ENCODE peak calls at places on chromosomes 13 and 19, in four cellular contexts. W is AG09319, P is lower leg skin, R is Calu3. C is an unnamed sample.

GRCh38 chr19:6738726-6739389 is 622 bp upstream of the TRIP10 start:
- DNase-seq in W (no peak), P (peak; percentile 51), R (no peak), C (peak; percentile 22)

GRCh38 chr13:85693889-85694511 is 105.2 kb downstream of the SLITRK6 start:
- DNase-seq in W (no peak), P (no peak), R (no peak), C (no peak)

GRCh38 chr19:34018546-34018945 is 153.8 kb upstream of the LSM14A start:
- DNase-seq in W (no peak), P (no peak), R (no peak), C (no peak)

GRCh38 chr13:94607939-94608338 is 6.3 kb downstream of the GPR180 start:
- DNase-seq in W (no peak), P (no peak), R (no peak), C (no peak)

GRCh38 chr13:39530996-39531395 is 72.0 kb downstream of the LHFPL6 start:
- DNase-seq in W (no peak), P (no peak), R (no peak), C (no peak)

GRCh38 chr13:19967619-19968018 is 9.1 kb downstream of the ZMYM2 start:
- DNase-seq in W (no peak), P (no peak), R (no peak), C (no peak)

GRCh38 chr13:47480121-47480520 is 521.0 kb downstream of the SUCLA2 start:
- DNase-seq in W (no peak), P (no peak), R (no peak), C (no peak)

GRCh38 chr19:44607049-44607448 is 6.3 kb upstream of the IGSF23 start:
- DNase-seq in W (peak; percentile 31), P (peak; percentile 19), R (no peak), C (no peak)

GRCh38 chr19:6494438-6495036 is 7.6 kb downstream of the TUBB4A start:
- DNase-seq in W (no peak), P (no peak), R (no peak), C (no peak)

GRCh38 chr19:4515732-4516131 is 2.6 kb downstream of the PLIN4 start:
- DNase-seq in W (no peak), P (no peak), R (no peak), C (no peak)

GRCh38 chr13:29749401-29750177 is 100.8 kb downstream of the UBL3 start:
- DNase-seq in W (no peak), P (no peak), R (no peak), C (no peak)

GRCh38 chr13:48533207-48533499 is 273 bp upstream of the RCBTB2 start:
- DNase-seq in W (no peak), P (no peak), R (no peak), C (no peak)

GRCh38 chr13:88649855-88650254 is 978.7 kb downstream of the SLITRK5 start:
- DNase-seq in W (no peak), P (no peak), R (no peak), C (no peak)

GRCh38 chr19:7748756-7749155 is 1.4 kb upstream of the CD209 start:
- DNase-seq in W (no peak), P (no peak), R (peak; percentile 36), C (no peak)

GRCh38 chr13:112796190-112796915 is 106.5 kb downstream of the ATP11A start:
- DNase-seq in W (no peak), P (no peak), R (no peak), C (no peak)

GRCh38 chr13:31001647-31002046 is 69.2 kb downstream of the TEX26 start:
- DNase-seq in W (no peak), P (no peak), R (no peak), C (no peak)

GRCh38 chr13:32247887-32248286 is 67.3 kb downstream of the ZAR1L start:
- DNase-seq in W (no peak), P (no peak), R (no peak), C (no peak)
- TF ChIP-seq CTCF in W (no peak), P (no peak), R (no peak), C (no peak)

GRCh38 chr19:13959962-13960862 is 7.9 kb downstream of the DCAF15 start:
- DNase-seq in W (no peak), P (no peak), R (peak; percentile 18), C (peak; percentile 55)
- TF ChIP-seq CTCF in W (peak; percentile 16), P (no peak), R (no peak), C (no peak)

GRCh38 chr19:37929512-37929911 is 22.5 kb downstream of the SIPA1L3 start:
- DNase-seq in W (no peak), P (no peak), R (no peak), C (no peak)

GRCh38 chr19:37930416-37930815 is 23.4 kb downstream of the SIPA1L3 start:
- DNase-seq in W (no peak), P (no peak), R (peak; percentile 45), C (no peak)

GRCh38 chr19:37933965-37934364 is 27.0 kb downstream of the SIPA1L3 start:
- DNase-seq in W (no peak), P (no peak), R (peak; percentile 37), C (no peak)

GRCh38 chr19:37932985-37933953 is 26.3 kb downstream of the SIPA1L3 start:
- DNase-seq in W (no peak), P (no peak), R (peak; percentile 83), C (no peak)

DNA sequence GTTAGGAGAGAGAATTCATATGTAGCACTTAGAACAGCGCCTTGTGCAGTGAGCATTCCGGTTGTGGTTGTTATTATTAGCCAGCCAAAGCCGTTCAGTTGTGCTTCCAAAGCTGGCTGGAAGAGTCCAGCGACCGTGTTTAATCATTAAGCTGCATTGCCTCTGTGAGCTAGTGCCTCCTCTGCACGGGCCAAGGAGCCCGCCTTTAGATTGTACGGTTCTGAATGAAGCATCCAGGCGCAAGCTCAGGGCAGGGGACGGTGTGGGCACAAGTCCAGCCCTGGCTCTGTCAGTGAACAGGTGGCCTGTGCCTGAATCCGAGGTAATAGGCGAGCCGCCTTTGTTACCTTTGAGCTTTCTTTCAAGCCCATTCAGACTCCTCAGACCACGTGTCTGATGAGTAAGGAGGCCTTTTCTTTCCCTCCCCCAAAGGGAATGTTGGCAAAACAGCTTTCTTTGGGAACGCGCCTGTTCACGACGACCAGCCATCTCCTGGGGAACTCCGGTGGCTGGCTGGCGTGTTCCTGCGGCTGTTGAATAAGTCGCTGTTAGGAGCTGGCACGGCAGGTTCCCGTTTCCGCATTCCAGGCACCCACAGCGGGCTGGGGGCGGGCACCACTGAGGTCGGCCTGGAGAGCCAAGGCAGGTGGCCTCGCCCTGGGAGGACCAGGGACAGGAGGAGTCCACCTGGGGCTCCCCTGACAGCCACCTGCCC is 25.1 kb downstream of the SIPA1L3 start:
- DNase-seq in W (no peak), P (peak; percentile 75), R (peak; percentile 98), C (peak; percentile 63)
- TF ChIP-seq CTCF in W (peak; percentile 9), P (no peak), R (no peak), C (no peak)

GRCh38 chr19:40596608-40597328 is 4.4 kb upstream of the LTBP4 start:
- DNase-seq in W (no peak), P (no peak), R (peak; percentile 64), C (peak; percentile 38)

GRCh38 chr19:40597329-40597838 is 3.8 kb upstream of the LTBP4 start:
- DNase-seq in W (no peak), P (no peak), R (no peak), C (no peak)

GRCh38 chr19:40592170-40592569 is 9.0 kb upstream of the LTBP4 start:
- DNase-seq in W (no peak), P (no peak), R (peak; percentile 35), C (no peak)

GRCh38 chr19:40594251-40594650 is 6.9 kb upstream of the LTBP4 start:
- DNase-seq in W (no peak), P (no peak), R (no peak), C (no peak)

DNA sequence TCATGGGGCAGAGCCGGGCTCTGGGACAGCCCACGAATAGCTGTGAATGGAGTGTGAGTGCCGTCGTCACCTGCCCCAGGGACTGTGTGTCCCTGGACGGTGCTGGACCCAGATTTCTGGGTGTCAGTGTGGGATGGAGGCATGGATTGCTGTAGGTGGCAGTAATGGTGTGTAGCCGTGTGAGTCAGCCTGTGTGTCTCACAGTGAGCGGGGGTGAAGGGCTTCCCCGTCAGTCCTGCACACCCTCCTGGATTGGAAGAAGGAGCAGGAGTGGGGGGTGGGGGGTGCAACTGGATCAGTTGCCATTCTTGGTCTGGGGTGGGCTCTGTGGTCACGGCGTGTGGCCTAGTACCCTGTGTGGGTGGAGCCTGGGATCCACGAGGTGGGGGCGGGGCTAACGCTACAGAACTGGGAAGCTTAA is 6.5 kb upstream of the LTBP4 start:
- DNase-seq in W (no peak), P (no peak), R (no peak), C (no peak)
- TF ChIP-seq CTCF in W (no peak), P (no peak), R (no peak), C (no peak)

DNA sequence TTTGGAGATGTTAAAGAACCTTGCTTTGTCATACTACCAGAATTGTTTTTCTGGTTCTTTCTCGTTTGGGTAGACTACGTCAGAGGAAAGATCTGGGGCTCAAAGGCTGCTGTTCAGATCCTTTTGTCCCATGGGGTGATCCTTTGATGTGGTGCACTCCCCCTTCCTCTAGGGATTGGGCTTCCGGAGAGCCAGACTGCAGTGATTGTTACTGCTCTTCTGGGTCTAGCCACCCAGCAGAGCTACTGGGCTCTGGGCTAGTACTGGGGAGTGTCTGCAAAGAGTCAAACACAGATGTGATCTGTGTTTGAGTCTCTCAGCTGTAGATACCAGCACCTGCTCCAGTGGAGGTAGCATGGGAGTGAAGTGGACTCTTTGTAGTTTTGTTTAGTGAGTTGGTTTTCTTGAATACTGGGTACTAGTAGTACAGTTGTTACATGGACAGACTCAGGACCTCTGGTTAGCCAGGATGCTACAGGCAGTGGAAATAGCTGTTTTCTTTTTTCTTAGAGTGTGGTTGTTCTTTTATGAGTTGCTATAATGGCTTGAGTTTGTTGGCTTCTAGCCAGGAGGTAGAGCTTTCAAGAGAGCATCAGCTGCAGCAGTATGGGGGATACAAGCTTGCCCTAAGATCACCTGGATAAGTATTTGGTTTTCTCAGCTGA is 34.4 kb downstream of the DNAJC15 start:
- DNase-seq in W (no peak), P (no peak), R (peak; percentile 43), C (peak; percentile 24)
- TF ChIP-seq CTCF in W (no peak), P (no peak), R (no peak), C (no peak)

GRCh38 chr19:16831531-16831930 is 2.3 kb downstream of the SIN3B start:
- DNase-seq in W (no peak), P (no peak), R (no peak), C (no peak)

GRCh38 chr19:16834747-16835146 is 5.5 kb downstream of the SIN3B start:
- DNase-seq in W (no peak), P (no peak), R (no peak), C (no peak)

GRCh38 chr19:16841391-16841926 is 12.3 kb downstream of the SIN3B start:
- DNase-seq in W (no peak), P (no peak), R (no peak), C (no peak)

GRCh38 chr19:16836906-16837362 is 7.7 kb downstream of the SIN3B start:
- DNase-seq in W (no peak), P (no peak), R (no peak), C (no peak)

GRCh38 chr19:16836115-16836905 is 7.1 kb downstream of the SIN3B start:
- DNase-seq in W (no peak), P (no peak), R (no peak), C (no peak)
- TF ChIP-seq CTCF in W (peak; percentile 6), P (no peak), R (no peak), C (no peak)

GRCh38 chr19:46928951-46929350 is 68.2 kb downstream of the ARHGAP35 start:
- DNase-seq in W (no peak), P (no peak), R (no peak), C (no peak)
- TF ChIP-seq CTCF in W (peak; percentile 20), P (no peak), R (no peak), C (no peak)